ENCODE peak calls at places on chromosomes 5 and 9, in four cellular contexts. T, E, F and O are unnamed samples.

GRCh38 chr5:173774212-173774850 is 113.8 kb upstream of the CPEB4 start:
- DNase-seq in E (no peak), F (no peak), T (no peak), O (no peak)

GRCh38 chr5:148740966-148741742 is 85.3 kb upstream of the ADRB2 start:
- DNase-seq in F (peak), T (no peak), E (peak), O (no peak)

GRCh38 chr5:68924490-68925145 is 169.2 kb upstream of the SLC30A5 start:
- DNase-seq in F (no peak), E (no peak), T (no peak), O (no peak)

GRCh38 chr5:5613261-5613990 is 190.9 kb downstream of the ICE1 start:
- DNase-seq in F (no peak), T (peak), E (no peak), O (no peak)

GRCh38 chr5:15620501-15620900 is 120.5 kb downstream of the FBXL7 start:
- DNase-seq in F (no peak), E (no peak), T (no peak), O (no peak)

GRCh38 chr5:147629196-147629595 is 119.3 kb upstream of the DPYSL3 start:
- DNase-seq in T (no peak), E (no peak), F (no peak), O (no peak)

GRCh38 chr5:167392252-167392651 is 899.2 kb upstream of the WWC1 start:
- DNase-seq in F (no peak), E (no peak), T (no peak), O (no peak)

GRCh38 chr5:128035689-128036088 is 47.9 kb upstream of the SLC12A2 start:
- DNase-seq in T (no peak), E (peak), F (no peak), O (no peak)

GRCh38 chr5:40490464-40491083 is 189.1 kb upstream of the PTGER4 start:
- DNase-seq in E (no peak), T (peak), F (no peak), O (no peak)

GRCh38 chr9:123265833-123266232 is 2.6 kb downstream of the STRBP start:
- DNase-seq in T (no peak), E (no peak), F (peak), O (no peak)

GRCh38 chr9:33676746-33677505 is 118.4 kb upstream of the PRSS3 start:
- DNase-seq in T (no peak), E (peak), F (peak), O (peak)

GRCh38 chr5:181223041-181223728 is at the start of gene TRIM41:
- DNase-seq in F (peak), T (peak), E (peak), O (peak)

GRCh38 chr9:73371801-73372200 is 220.1 kb downstream of the ANXA1 start:
- DNase-seq in T (no peak), E (no peak), F (no peak), O (no peak)

DNA sequence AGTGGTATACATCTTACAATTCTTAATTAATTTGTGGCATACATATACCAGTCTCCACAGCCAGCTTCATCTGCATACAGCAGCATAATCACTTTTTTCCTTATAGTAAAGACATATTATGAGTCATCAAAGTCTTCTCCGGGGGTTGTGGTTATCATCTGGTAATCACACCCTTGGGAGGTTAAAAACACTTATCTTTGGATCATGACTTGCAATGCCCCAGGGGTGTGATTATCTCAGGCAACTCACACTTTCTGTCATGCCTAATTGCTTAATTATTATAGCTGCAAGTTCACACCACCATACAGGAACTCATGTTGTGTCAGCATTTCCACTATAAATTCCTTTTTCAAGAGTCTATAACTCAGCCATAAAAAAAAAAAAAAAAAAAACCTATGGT is 218.4 kb downstream of the ANXA1 start:
- DNase-seq in T (no peak), F (peak), E (no peak), O (no peak)
- TF ChIP-seq USF1 in T (no peak), F (no peak), E (no peak), O (no peak)

DNA sequence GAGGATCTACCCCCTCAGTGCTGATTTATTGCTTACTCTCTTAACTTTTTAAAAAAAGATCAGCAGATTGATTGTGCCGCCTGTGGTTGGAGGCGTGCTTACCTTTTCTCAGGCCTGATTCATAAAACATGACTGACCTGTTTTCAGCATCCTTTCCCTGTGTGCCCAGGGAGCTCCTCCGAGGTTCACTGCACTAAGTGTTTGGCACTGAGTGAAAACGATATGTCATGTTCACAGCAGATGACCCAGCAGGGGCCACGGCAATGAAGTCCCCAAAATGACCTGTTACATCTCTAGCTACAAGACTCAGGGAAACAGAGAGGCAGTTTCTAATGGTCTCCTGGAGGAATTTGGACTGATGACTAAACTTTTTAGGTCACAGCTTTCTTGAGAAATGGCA is 69.9 kb downstream of the INSYN2B start:
- DNase-seq in E (no peak), F (no peak), T (no peak), O (no peak)
- TF ChIP-seq USF1 in E (no peak), F (no peak), T (no peak), O (no peak)

GRCh38 chr5:99005506-99005905 is 76.7 kb upstream of the CHD1 start:
- DNase-seq in F (no peak), E (no peak), T (no peak), O (no peak)
- TF ChIP-seq USF1 in F (no peak), E (no peak), T (no peak), O (no peak)

DNA sequence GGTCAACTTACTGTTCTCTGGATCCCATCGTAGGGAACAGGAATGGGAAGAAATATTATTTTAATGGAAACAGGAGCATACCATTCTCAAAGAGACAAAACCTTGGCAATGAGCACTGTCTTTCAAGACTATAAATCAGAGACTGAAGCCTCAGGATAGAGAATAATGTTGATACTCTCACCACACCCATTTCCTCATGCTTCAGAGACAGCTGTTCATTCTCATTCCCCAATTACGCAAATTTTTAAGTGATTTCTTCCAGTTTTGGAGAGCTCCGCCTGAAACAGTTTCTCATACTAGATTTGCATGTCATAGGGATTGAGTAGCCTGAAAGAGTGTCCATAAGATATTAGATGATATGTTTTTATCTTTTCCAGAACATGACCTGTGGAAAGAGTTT is 290.5 kb upstream of the RASA1 start:
- DNase-seq in F (no peak), T (no peak), E (no peak), O (no peak)
- TF ChIP-seq USF1 in F (no peak), T (no peak), E (no peak), O (no peak)

DNA sequence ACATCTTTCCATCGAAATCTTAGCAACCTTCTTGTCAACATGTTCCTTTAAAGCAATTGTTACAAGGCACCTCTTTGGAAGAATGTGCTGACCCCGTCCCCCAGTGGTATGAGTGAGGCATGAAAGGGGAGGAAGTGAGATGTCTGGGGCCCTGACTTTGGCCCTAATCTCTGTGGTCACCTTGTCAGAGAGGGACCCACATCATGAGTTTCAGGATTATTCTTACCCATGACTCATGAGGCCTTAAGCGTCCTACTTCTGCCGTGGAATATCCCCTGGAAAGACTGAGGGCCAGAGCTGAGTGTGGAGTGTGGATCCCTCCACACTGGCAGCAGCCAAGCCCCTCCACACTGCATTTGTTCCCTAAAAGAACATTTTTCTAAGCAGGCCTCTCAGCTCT is 81.2 kb downstream of the FSTL4 start:
- DNase-seq in E (no peak), F (no peak), T (no peak), O (no peak)
- TF ChIP-seq USF1 in E (no peak), F (no peak), T (no peak), O (no peak)

GRCh38 chr5:78778538-78778937 is 130.0 kb upstream of the LHFPL2 start:
- DNase-seq in F (no peak), E (no peak), T (no peak), O (no peak)

GRCh38 chr5:78779262-78779661 is 130.7 kb upstream of the LHFPL2 start:
- DNase-seq in E (no peak), F (no peak), T (no peak), O (no peak)

GRCh38 chr5:78781611-78782356 is 133.2 kb upstream of the LHFPL2 start:
- DNase-seq in T (no peak), F (no peak), E (no peak), O (no peak)

GRCh38 chr5:78777901-78778300 is 129.3 kb upstream of the LHFPL2 start:
- DNase-seq in E (no peak), T (no peak), F (no peak), O (no peak)

GRCh38 chr5:78779771-78780616 is 131.4 kb upstream of the LHFPL2 start:
- DNase-seq in E (no peak), T (no peak), F (no peak), O (no peak)
- TF ChIP-seq USF1 in E (no peak), T (no peak), F (no peak), O (no peak)

DNA sequence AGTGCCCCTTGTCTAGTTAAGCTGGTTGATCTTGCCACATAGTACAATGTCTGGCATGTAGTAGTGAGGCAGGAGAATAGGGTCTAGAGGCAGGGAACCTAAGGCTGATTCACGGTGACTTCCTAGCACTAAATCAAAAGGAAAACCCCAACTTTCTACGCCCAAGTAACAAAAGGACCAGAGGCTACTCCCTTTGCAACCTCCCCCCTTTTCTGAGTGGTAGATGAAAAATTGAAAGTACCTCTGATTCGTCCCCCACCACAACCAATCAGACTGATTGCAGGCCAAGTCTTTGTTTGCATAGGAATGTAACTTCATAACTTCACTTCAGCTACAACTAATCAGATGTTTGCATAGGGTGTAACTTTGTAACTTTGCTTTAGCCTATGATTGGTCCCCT is 278.9 kb downstream of the PSAT1 start:
- DNase-seq in T (no peak), E (no peak), F (no peak), O (no peak)
- TF ChIP-seq USF1 in T (no peak), E (no peak), F (no peak), O (no peak)